ENCODE peak calls at places on chromosomes 1 and 21, in five cellular contexts. J is left ventricle myocardium inferior; U is fibroblast of lung; O is central memory CD8-positive, alpha-beta T cell; N is stimulated activated CD4-positive, alpha-beta T cell treated with anti-CD3 and anti-CD28 coated beads, Interleukin-15, amount 100 ng/mL, for 1 hour. P is an unnamed sample.

GRCh38 chr1:43345119-43345518 is 7.5 kb downstream of the MPL start:
- DNase-seq in J (no peak), U (no peak), O (no peak), N (no peak), P (no peak)

GRCh38 chr1:56831874-56832693 is 12.9 kb upstream of the FYB2 start:
- DNase-seq in J (peak), U (peak), O (peak), N (peak), P (no peak)

GRCh38 chr1:168626326-168626725 is 49.9 kb downstream of the XCL1 start:
- DNase-seq in J (no peak), U (no peak), O (no peak), N (no peak), P (no peak)

GRCh38 chr1:89953072-89953626 is 41.8 kb upstream of the ZNF326 start:
- DNase-seq in J (no peak), U (peak), O (no peak), N (no peak), P (no peak)

GRCh38 chr21:46581780-46582307 is 23.0 kb downstream of the S100B start:
- DNase-seq in J (no peak), U (no peak), O (no peak), N (no peak), P (no peak)

GRCh38 chr1:227729144-227729880 is 5.8 kb downstream of the JMJD4 start:
- DNase-seq in J (no peak), U (no peak), O (no peak), N (no peak), P (no peak)

GRCh38 chr1:61227857-61228557 is 145.6 kb downstream of the NFIA start:
- DNase-seq in J (no peak), U (no peak), O (no peak), N (no peak), P (no peak)

GRCh38 chr1:145985502-145986439 is 10.6 kb downstream of the TXNIP start:
- DNase-seq in J (peak), U (peak), O (no peak), N (no peak), P (no peak)

GRCh38 chr1:44646276-44646675 is 28.0 kb downstream of the TMEM53 start:
- DNase-seq in J (no peak), U (peak), O (no peak), N (no peak), P (no peak)

GRCh38 chr1:174276087-174276486 is 116.8 kb downstream of the RABGAP1L start:
- DNase-seq in J (no peak), U (no peak), O (no peak), N (no peak), P (no peak)

GRCh38 chr1:85697895-85698294 is 10.3 kb downstream of the ZNHIT6 start:
- DNase-seq in J (no peak), U (no peak), O (no peak), N (no peak), P (no peak)

GRCh38 chr1:239718997-239719628 is 332.7 kb downstream of the CHRM3 start:
- DNase-seq in J (no peak), U (no peak), O (no peak), N (no peak), P (no peak)

P was measured in activated gamma-delta T cell.